ENCODE peak calls at places on chromosomes 1 and 21, in ten cellular contexts. Z is esophagus squamous epithelium, K is ovary, F is transverse colon, H is uterus, Q is endothelial cell of umbilical vein, T is tibial nerve, I is GM12892, A is A549, U is right lobe of liver. S is an unnamed sample.

GRCh38 chr1:237851209-237851845 is 39.4 kb downstream of the ZP4 start:
- DNase-seq in Z (no peak), K (no peak), F (peak; percentile 47), H (no peak), Q (no peak), T (no peak), I (no peak), A (peak; percentile 58), U (peak; percentile 60), S (peak; percentile 82)

GRCh38 chr1:247336390-247336789 is 4.7 kb upstream of the ZNF496 start:
- DNase-seq in Z (no peak), K (no peak), F (no peak), H (no peak), Q (no peak), T (no peak), I (no peak), A (no peak), U (no peak), S (no peak)

GRCh38 chr1:211524521-211524920 is 32.6 kb upstream of the RD3 start:
- DNase-seq in Z (no peak), K (no peak), F (no peak), H (no peak), Q (no peak), T (no peak), I (no peak), A (no peak), U (no peak), S (no peak)

GRCh38 chr1:244087611-244088010 is 36.5 kb downstream of the ZBTB18 start:
- DNase-seq in Z (no peak), K (no peak), F (no peak), H (no peak), Q (no peak), T (no peak), I (no peak), A (no peak), U (no peak), S (no peak)

GRCh38 chr21:38984568-38984967 is 178.8 kb downstream of the ETS2 start:
- DNase-seq in Z (no peak), K (no peak), F (no peak), H (no peak), Q (no peak), T (no peak), I (no peak), A (no peak), U (no peak), S (no peak)

GRCh38 chr1:77406661-77407060 is 124.8 kb downstream of the AK5 start:
- DNase-seq in Z (no peak), K (no peak), F (no peak), H (no peak), Q (peak; percentile 69), T (no peak), I (no peak), A (peak; percentile 11), U (no peak), S (no peak)

GRCh38 chr1:189899686-189900495 is 577.8 kb downstream of the BRINP3 start:
- DNase-seq in Z (no peak), K (no peak), F (no peak), H (no peak), Q (no peak), T (no peak), I (no peak), A (no peak), U (no peak), S (no peak)

GRCh38 chr1:69055223-69055622 is 512.5 kb upstream of the LRRC7 start:
- DNase-seq in Z (no peak), K (no peak), F (no peak), H (no peak), Q (no peak), T (no peak), I (no peak), A (peak; percentile 3), U (no peak), S (no peak)

GRCh38 chr1:246613131-246613758 is 47.0 kb downstream of the CNST start:
- DNase-seq in Z (no peak), K (no peak), F (no peak), H (no peak), Q (no peak), T (no peak), I (no peak), A (no peak), U (no peak), S (no peak)

GRCh38 chr1:179876289-179876715 is 1.3 kb downstream of the TOR1AIP2 start:
- DNase-seq in Z (no peak), K (no peak), F (peak; percentile 10), H (no peak), Q (peak; percentile 56), T (no peak), I (no peak), A (peak; percentile 33), U (no peak), S (no peak)

GRCh38 chr1:9425859-9426258 is 113.4 kb upstream of the SLC25A33 start:
- DNase-seq in Z (no peak), K (no peak), F (no peak), H (no peak), Q (no peak), T (no peak), I (no peak), A (no peak), U (no peak), S (no peak)

GRCh38 chr1:9427388-9427787 is 111.9 kb upstream of the SLC25A33 start:
- DNase-seq in Z (no peak), K (no peak), F (no peak), H (no peak), Q (no peak), T (no peak), I (no peak), A (no peak), U (no peak), S (no peak)

GRCh38 chr1:9429369-9429766 is 109.9 kb upstream of the SLC25A33 start:
- DNase-seq in Z (no peak), K (no peak), F (no peak), H (peak; percentile 47), Q (no peak), T (no peak), I (no peak), A (no peak), U (no peak), S (no peak)

GRCh38 chr1:9426291-9426711 is 113.0 kb upstream of the SLC25A33 start:
- DNase-seq in Z (peak; percentile 37), K (no peak), F (peak; percentile 75), H (no peak), Q (no peak), T (no peak), I (peak; percentile 79), A (no peak), U (no peak), S (no peak)

DNA sequence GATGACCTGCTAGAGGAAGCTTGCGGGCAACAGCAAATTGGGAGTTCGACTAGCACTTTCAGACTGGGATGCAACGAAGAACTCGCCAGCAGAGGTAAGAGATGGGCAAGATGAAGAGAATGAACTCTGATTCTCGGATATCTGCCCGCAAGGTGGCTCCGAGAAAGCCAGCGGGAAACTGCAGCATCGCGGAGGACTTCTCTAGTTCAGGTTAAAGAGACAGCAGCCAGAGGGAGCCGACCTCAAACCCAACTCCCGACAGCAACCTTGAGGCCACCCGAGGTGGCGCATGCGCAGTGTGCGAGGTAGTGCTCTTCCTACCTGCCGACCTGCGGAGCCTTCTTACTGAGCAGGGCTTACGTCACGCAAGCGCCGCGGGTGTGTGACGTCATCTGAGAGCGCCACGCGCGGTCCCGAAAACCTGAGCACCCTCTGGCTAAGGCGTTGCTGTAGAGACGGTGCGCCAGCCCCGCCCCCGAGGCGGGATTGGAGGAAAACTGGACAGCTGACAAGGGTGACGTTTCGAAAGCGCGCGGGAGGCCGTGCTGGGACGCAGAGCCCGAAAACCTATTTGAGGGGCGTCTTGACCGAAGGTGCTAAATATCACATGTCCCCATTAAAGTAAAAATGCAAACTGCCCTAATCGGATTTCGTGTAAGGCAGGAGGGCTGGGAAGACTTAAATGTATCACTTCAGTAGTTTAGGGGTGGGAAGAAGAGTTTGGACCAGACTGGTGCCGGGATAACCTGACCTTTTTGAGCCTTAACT is 110.5 kb upstream of the SLC25A33 start:
- DNase-seq in Z (peak; percentile 97), K (peak; percentile 99), F (peak; percentile 100), H (peak; percentile 99), Q (peak; percentile 100), T (peak; percentile 99), I (peak; percentile 84), A (peak; percentile 99), U (peak; percentile 98), S (peak; percentile 100)
- TF ChIP-seq POLR2A in Z (no peak), K (peak; percentile 58), F (peak; percentile 55), H (peak; percentile 81), Q (peak; percentile 80), T (peak; percentile 30), I (peak; percentile 67), A (peak; percentile 62), U (peak; percentile 74), S (peak; percentile 71)

GRCh38 chr1:156149374-156150106 is 3.8 kb upstream of the SEMA4A start:
- DNase-seq in Z (no peak), K (no peak), F (peak; percentile 58), H (no peak), Q (no peak), T (no peak), I (peak; percentile 51), A (no peak), U (no peak), S (peak; percentile 90)
- TF ChIP-seq POLR2A in Z (no peak), K (no peak), F (no peak), H (no peak), Q (no peak), T (no peak), I (no peak), A (no peak), U (no peak), S (no peak)

GRCh38 chr1:185398022-185398421 is 81.0 kb upstream of the IVNS1ABP start:
- DNase-seq in Z (no peak), K (no peak), F (no peak), H (no peak), Q (no peak), T (no peak), I (no peak), A (no peak), U (no peak), S (no peak)

GRCh38 chr1:185398599-185398998 is 81.6 kb upstream of the IVNS1ABP start:
- DNase-seq in Z (no peak), K (no peak), F (no peak), H (no peak), Q (no peak), T (no peak), I (no peak), A (no peak), U (no peak), S (no peak)

GRCh38 chr1:185400057-185400456 is 83.0 kb upstream of the IVNS1ABP start:
- DNase-seq in Z (no peak), K (no peak), F (no peak), H (no peak), Q (no peak), T (no peak), I (no peak), A (no peak), U (no peak), S (no peak)

GRCh38 chr1:185402930-185403329 is 85.9 kb upstream of the IVNS1ABP start:
- DNase-seq in Z (no peak), K (no peak), F (no peak), H (no peak), Q (no peak), T (no peak), I (no peak), A (no peak), U (no peak), S (no peak)

GRCh38 chr1:185401019-185401418 is 84.0 kb upstream of the IVNS1ABP start:
- DNase-seq in Z (no peak), K (no peak), F (no peak), H (no peak), Q (no peak), T (no peak), I (no peak), A (peak; percentile 56), U (no peak), S (peak; percentile 52)
- TF ChIP-seq POLR2A in Z (no peak), K (no peak), F (no peak), H (no peak), Q (no peak), T (no peak), I (no peak), A (no peak), U (no peak), S (no peak)

GRCh38 chr1:112390775-112391602 is 5.0 kb upstream of the CTTNBP2NL start:
- DNase-seq in Z (peak; percentile 28), K (peak; percentile 85), F (peak; percentile 95), H (peak; percentile 94), Q (peak; percentile 91), T (peak; percentile 97), I (peak; percentile 61), A (peak; percentile 90), U (peak; percentile 77), S (peak; percentile 85)
- TF ChIP-seq POLR2A in Z (no peak), K (no peak), F (peak; percentile 48), H (no peak), Q (peak; percentile 69), T (no peak), I (no peak), A (no peak), U (no peak), S (no peak)